ENCODE peak calls at places on chromosomes 11 and 22, in five cellular contexts. Y, B, G, D and M are unnamed samples.

GRCh38 chr11:2802389-2803185 is 83.0 kb downstream of the CDKN1C start:
- DNase-seq in B (no peak), G (no peak), D (peak), Y (peak), M (no peak)

GRCh38 chr11:64893194-64894069 is 15.0 kb upstream of the EHD1 start:
- DNase-seq in Y (no peak), B (no peak), D (no peak), G (no peak), M (no peak)

GRCh38 chr11:44179173-44179572 is 83.7 kb downstream of the EXT2 start:
- DNase-seq in Y (no peak), D (no peak), G (no peak), B (peak), M (no peak)

GRCh38 chr22:47012589-47013365 is 250.3 kb downstream of the TBC1D22A start:
- DNase-seq in Y (no peak), B (no peak), D (no peak), G (no peak), M (no peak)

GRCh38 chr11:90836031-90836430 is 613.2 kb upstream of the CHORDC1 start:
- DNase-seq in B (no peak), G (no peak), Y (no peak), D (no peak), M (no peak)

GRCh38 chr22:38353142-38353629 is 36.0 kb upstream of the CSNK1E start:
- DNase-seq in D (peak), G (peak), Y (no peak), B (peak), M (peak)

GRCh38 chr11:111512296-111513239 is at the start of gene BTG4:
- DNase-seq in Y (no peak), G (peak), B (peak), D (no peak), M (no peak)

GRCh38 chr11:128190312-128190711 is 397.0 kb downstream of the ETS1 start:
- DNase-seq in B (no peak), D (no peak), Y (no peak), G (no peak), M (no peak)

GRCh38 chr11:114929351-114929750 is 251.0 kb downstream of the NXPE2 start:
- DNase-seq in G (no peak), B (no peak), Y (no peak), D (no peak), M (no peak)

GRCh38 chr11:105490333-105490732 is 119.5 kb upstream of the GRIA4 start:
- DNase-seq in Y (no peak), G (no peak), D (no peak), B (no peak), M (no peak)

GRCh38 chr11:116172156-116172555 is 600.6 kb downstream of the BUD13 start:
- DNase-seq in G (no peak), Y (peak), B (no peak), D (no peak), M (peak)

GRCh38 chr11:15662285-15662684 is 547.6 kb downstream of the INSC start:
- DNase-seq in Y (no peak), G (no peak), D (no peak), B (no peak), M (peak)

GRCh38 chr11:8056810-8057463 is 24.1 kb upstream of the TUB start:
- DNase-seq in B (peak), Y (peak), D (peak), G (no peak), M (no peak)

GRCh38 chr11:64356498-64357411 is 2.2 kb upstream of the RPS6KA4 start:
- DNase-seq in B (peak), Y (peak), D (no peak), G (no peak), M (no peak)

GRCh38 chr11:33045551-33046255 is 6.3 kb downstream of the TCP11L1 start:
- DNase-seq in G (no peak), B (no peak), Y (no peak), D (no peak), M (no peak)

GRCh38 chr22:27474711-27475547 is 326.6 kb downstream of the MN1 start:
- DNase-seq in D (no peak), Y (no peak), G (no peak), B (peak), M (no peak)

GRCh38 chr11:15826826-15827225 is 529.5 kb downstream of the SOX6 start:
- DNase-seq in D (peak), Y (no peak), B (peak), G (no peak), M (peak)

GRCh38 chr22:23713696-23714595 is 23.1 kb downstream of the RGL4 start:
- DNase-seq in G (no peak), D (peak), B (no peak), Y (no peak), M (no peak)

GRCh38 chr22:39617342-39617741 is 46.8 kb downstream of the CACNA1I start:
- DNase-seq in G (no peak), B (no peak), Y (no peak), D (no peak), M (no peak)

GRCh38 chr11:70915158-70915795 is 337.1 kb downstream of the SHANK2 start:
- DNase-seq in G (no peak), D (no peak), B (no peak), Y (no peak), M (no peak)

GRCh38 chr11:86161373-86162255 is 82.9 kb upstream of the EED start:
- DNase-seq in Y (no peak), B (no peak), D (no peak), G (no peak), M (no peak)